ENCODE peak calls at places on chromosomes 1 and 21, in ten cellular contexts. One of them, this sample, is unnamed.

GRCh38 chr1:204509186-204509635 is 7.0 kb upstream of the MDM4 start:
- DNase-seq in stimulated activated CD4-positive, alpha-beta T cell treated with anti-CD3 and anti-CD28 coated beads, TNF-alpha, amount 100 ng/mL, for 24 hours: no peak
- DNase-seq in amygdala: no peak
- DNase-seq in activated CD4-positive, alpha-beta T cell treated with anti-CD3 and anti-CD28 coated beads, Interleukin-2, amount 50 U/mL, for 1 hour: no peak
- DNase-seq in NCI-H2081: no peak
- DNase-seq in tibial artery: no peak
- DNase-seq in GM23248: no peak
- DNase-seq in iPS DF 19.7: no peak
- DNase-seq in GM03348: no peak
- DNase-seq in astrocyte: no peak
- DNase-seq in this sample: no peak

GRCh38 chr1:147545133-147545532 is 3.8 kb downstream of the BCL9 start:
- DNase-seq in amygdala: no peak
- DNase-seq in activated CD4-positive, alpha-beta T cell treated with anti-CD3 and anti-CD28 coated beads, Interleukin-2, amount 50 U/mL, for 1 hour: peak; percentile 77
- DNase-seq in stimulated activated CD4-positive, alpha-beta T cell treated with anti-CD3 and anti-CD28 coated beads, TNF-alpha, amount 100 ng/mL, for 24 hours: peak; percentile 83
- DNase-seq in GM03348: peak; percentile 8
- DNase-seq in tibial artery: no peak
- DNase-seq in astrocyte: peak; percentile 97
- DNase-seq in iPS DF 19.7: peak; percentile 70
- DNase-seq in GM23248: peak; percentile 83
- DNase-seq in NCI-H2081: no peak
- DNase-seq in this sample: peak; percentile 87

GRCh38 chr1:155834296-155834926 is 22.6 kb downstream of the GON4L start:
- DNase-seq in amygdala: no peak
- DNase-seq in GM03348: peak; percentile 44
- DNase-seq in astrocyte: peak; percentile 73
- DNase-seq in NCI-H2081: no peak
- DNase-seq in tibial artery: no peak
- DNase-seq in stimulated activated CD4-positive, alpha-beta T cell treated with anti-CD3 and anti-CD28 coated beads, TNF-alpha, amount 100 ng/mL, for 24 hours: no peak
- DNase-seq in iPS DF 19.7: peak; percentile 56
- DNase-seq in GM23248: peak; percentile 58
- DNase-seq in activated CD4-positive, alpha-beta T cell treated with anti-CD3 and anti-CD28 coated beads, Interleukin-2, amount 50 U/mL, for 1 hour: no peak
- DNase-seq in this sample: no peak

GRCh38 chr1:89260575-89261275 is 11.9 kb downstream of the GBP5 start:
- DNase-seq in NCI-H2081: no peak
- DNase-seq in amygdala: peak; percentile 16
- DNase-seq in tibial artery: no peak
- DNase-seq in GM23248: peak; percentile 69
- DNase-seq in GM03348: peak; percentile 55
- DNase-seq in iPS DF 19.7: no peak
- DNase-seq in activated CD4-positive, alpha-beta T cell treated with anti-CD3 and anti-CD28 coated beads, Interleukin-2, amount 50 U/mL, for 1 hour: no peak
- DNase-seq in astrocyte: peak; percentile 23
- DNase-seq in stimulated activated CD4-positive, alpha-beta T cell treated with anti-CD3 and anti-CD28 coated beads, TNF-alpha, amount 100 ng/mL, for 24 hours: no peak
- DNase-seq in this sample: no peak

GRCh38 chr1:223313415-223313754 is 50.6 kb downstream of the SUSD4 start:
- DNase-seq in NCI-H2081: no peak
- DNase-seq in tibial artery: no peak
- DNase-seq in astrocyte: no peak
- DNase-seq in GM23248: no peak
- DNase-seq in activated CD4-positive, alpha-beta T cell treated with anti-CD3 and anti-CD28 coated beads, Interleukin-2, amount 50 U/mL, for 1 hour: no peak
- DNase-seq in iPS DF 19.7: no peak
- DNase-seq in GM03348: no peak
- DNase-seq in stimulated activated CD4-positive, alpha-beta T cell treated with anti-CD3 and anti-CD28 coated beads, TNF-alpha, amount 100 ng/mL, for 24 hours: no peak
- DNase-seq in amygdala: no peak
- DNase-seq in this sample: no peak

GRCh38 chr1:245475116-245475515 is 320.3 kb downstream of the KIF26B start:
- DNase-seq in astrocyte: peak; percentile 72
- DNase-seq in activated CD4-positive, alpha-beta T cell treated with anti-CD3 and anti-CD28 coated beads, Interleukin-2, amount 50 U/mL, for 1 hour: no peak
- DNase-seq in stimulated activated CD4-positive, alpha-beta T cell treated with anti-CD3 and anti-CD28 coated beads, TNF-alpha, amount 100 ng/mL, for 24 hours: no peak
- DNase-seq in GM03348: peak; percentile 67
- DNase-seq in GM23248: peak; percentile 92
- DNase-seq in NCI-H2081: no peak
- DNase-seq in tibial artery: no peak
- DNase-seq in iPS DF 19.7: no peak
- DNase-seq in amygdala: no peak
- DNase-seq in this sample: no peak

GRCh38 chr1:226677121-226678020 is 61.7 kb downstream of the ITPKB start:
- DNase-seq in GM23248: peak; percentile 97
- DNase-seq in GM03348: peak; percentile 90
- DNase-seq in activated CD4-positive, alpha-beta T cell treated with anti-CD3 and anti-CD28 coated beads, Interleukin-2, amount 50 U/mL, for 1 hour: peak; percentile 74
- DNase-seq in iPS DF 19.7: no peak
- DNase-seq in NCI-H2081: no peak
- DNase-seq in stimulated activated CD4-positive, alpha-beta T cell treated with anti-CD3 and anti-CD28 coated beads, TNF-alpha, amount 100 ng/mL, for 24 hours: peak; percentile 64
- DNase-seq in tibial artery: peak; percentile 89
- DNase-seq in astrocyte: peak; percentile 79
- DNase-seq in amygdala: peak; percentile 71
- DNase-seq in this sample: peak; percentile 75

GRCh38 chr1:23911924-23912323 is 1.2 kb downstream of the CNR2 start:
- DNase-seq in amygdala: no peak
- DNase-seq in iPS DF 19.7: no peak
- DNase-seq in astrocyte: no peak
- DNase-seq in stimulated activated CD4-positive, alpha-beta T cell treated with anti-CD3 and anti-CD28 coated beads, TNF-alpha, amount 100 ng/mL, for 24 hours: no peak
- DNase-seq in activated CD4-positive, alpha-beta T cell treated with anti-CD3 and anti-CD28 coated beads, Interleukin-2, amount 50 U/mL, for 1 hour: no peak
- DNase-seq in NCI-H2081: no peak
- DNase-seq in tibial artery: no peak
- DNase-seq in GM23248: no peak
- DNase-seq in GM03348: no peak
- DNase-seq in this sample: no peak

GRCh38 chr1:96998466-96998865 is 276.9 kb downstream of the PTBP2 start:
- DNase-seq in astrocyte: no peak
- DNase-seq in GM03348: no peak
- DNase-seq in iPS DF 19.7: no peak
- DNase-seq in tibial artery: no peak
- DNase-seq in stimulated activated CD4-positive, alpha-beta T cell treated with anti-CD3 and anti-CD28 coated beads, TNF-alpha, amount 100 ng/mL, for 24 hours: no peak
- DNase-seq in activated CD4-positive, alpha-beta T cell treated with anti-CD3 and anti-CD28 coated beads, Interleukin-2, amount 50 U/mL, for 1 hour: no peak
- DNase-seq in NCI-H2081: no peak
- DNase-seq in amygdala: no peak
- DNase-seq in GM23248: no peak
- DNase-seq in this sample: no peak

GRCh38 chr1:183191833-183192232 is 5.8 kb downstream of the LAMC2 start:
- DNase-seq in activated CD4-positive, alpha-beta T cell treated with anti-CD3 and anti-CD28 coated beads, Interleukin-2, amount 50 U/mL, for 1 hour: no peak
- DNase-seq in iPS DF 19.7: no peak
- DNase-seq in stimulated activated CD4-positive, alpha-beta T cell treated with anti-CD3 and anti-CD28 coated beads, TNF-alpha, amount 100 ng/mL, for 24 hours: no peak
- DNase-seq in GM23248: peak; percentile 93
- DNase-seq in astrocyte: peak; percentile 91
- DNase-seq in NCI-H2081: no peak
- DNase-seq in tibial artery: no peak
- DNase-seq in GM03348: peak; percentile 68
- DNase-seq in amygdala: no peak
- DNase-seq in this sample: no peak

GRCh38 chr1:178485467-178486098 is 11.2 kb downstream of the CLEC20A start:
- DNase-seq in stimulated activated CD4-positive, alpha-beta T cell treated with anti-CD3 and anti-CD28 coated beads, TNF-alpha, amount 100 ng/mL, for 24 hours: no peak
- DNase-seq in astrocyte: no peak
- DNase-seq in NCI-H2081: no peak
- DNase-seq in iPS DF 19.7: no peak
- DNase-seq in GM03348: no peak
- DNase-seq in activated CD4-positive, alpha-beta T cell treated with anti-CD3 and anti-CD28 coated beads, Interleukin-2, amount 50 U/mL, for 1 hour: no peak
- DNase-seq in amygdala: no peak
- DNase-seq in tibial artery: no peak
- DNase-seq in GM23248: peak; percentile 9
- DNase-seq in this sample: no peak

GRCh38 chr1:169892819-169893644 is 664 bp downstream of the SCYL3 start:
- DNase-seq in stimulated activated CD4-positive, alpha-beta T cell treated with anti-CD3 and anti-CD28 coated beads, TNF-alpha, amount 100 ng/mL, for 24 hours: no peak
- DNase-seq in NCI-H2081: no peak
- DNase-seq in iPS DF 19.7: no peak
- DNase-seq in amygdala: no peak
- DNase-seq in activated CD4-positive, alpha-beta T cell treated with anti-CD3 and anti-CD28 coated beads, Interleukin-2, amount 50 U/mL, for 1 hour: peak; percentile 16
- DNase-seq in tibial artery: peak; percentile 73
- DNase-seq in GM23248: peak; percentile 61
- DNase-seq in GM03348: peak; percentile 66
- DNase-seq in astrocyte: no peak
- DNase-seq in this sample: no peak

GRCh38 chr1:36080801-36081200 is 3.1 kb upstream of the TEKT2 start:
- DNase-seq in amygdala: no peak
- DNase-seq in NCI-H2081: no peak
- DNase-seq in GM03348: no peak
- DNase-seq in activated CD4-positive, alpha-beta T cell treated with anti-CD3 and anti-CD28 coated beads, Interleukin-2, amount 50 U/mL, for 1 hour: no peak
- DNase-seq in tibial artery: no peak
- DNase-seq in GM23248: peak; percentile 34
- DNase-seq in stimulated activated CD4-positive, alpha-beta T cell treated with anti-CD3 and anti-CD28 coated beads, TNF-alpha, amount 100 ng/mL, for 24 hours: no peak
- DNase-seq in astrocyte: no peak
- DNase-seq in iPS DF 19.7: no peak
- DNase-seq in this sample: no peak

GRCh38 chr1:186194107-186194756 is 180.8 kb downstream of the TPR start:
- DNase-seq in stimulated activated CD4-positive, alpha-beta T cell treated with anti-CD3 and anti-CD28 coated beads, TNF-alpha, amount 100 ng/mL, for 24 hours: no peak
- DNase-seq in NCI-H2081: no peak
- DNase-seq in GM23248: no peak
- DNase-seq in GM03348: no peak
- DNase-seq in astrocyte: no peak
- DNase-seq in amygdala: no peak
- DNase-seq in activated CD4-positive, alpha-beta T cell treated with anti-CD3 and anti-CD28 coated beads, Interleukin-2, amount 50 U/mL, for 1 hour: no peak
- DNase-seq in tibial artery: no peak
- DNase-seq in iPS DF 19.7: no peak
- DNase-seq in this sample: no peak

GRCh38 chr21:45889115-45889708 is 92.4 kb upstream of the COL6A1 start:
- DNase-seq in tibial artery: no peak
- DNase-seq in GM23248: no peak
- DNase-seq in amygdala: no peak
- DNase-seq in iPS DF 19.7: no peak
- DNase-seq in astrocyte: no peak
- DNase-seq in activated CD4-positive, alpha-beta T cell treated with anti-CD3 and anti-CD28 coated beads, Interleukin-2, amount 50 U/mL, for 1 hour: no peak
- DNase-seq in stimulated activated CD4-positive, alpha-beta T cell treated with anti-CD3 and anti-CD28 coated beads, TNF-alpha, amount 100 ng/mL, for 24 hours: no peak
- DNase-seq in GM03348: no peak
- DNase-seq in NCI-H2081: no peak
- DNase-seq in this sample: no peak

GRCh38 chr1:2525896-2526823 is at the start of gene PANK4:
- DNase-seq in tibial artery: peak; percentile 94
- DNase-seq in amygdala: peak; percentile 93
- DNase-seq in NCI-H2081: peak; percentile 87
- DNase-seq in astrocyte: peak; percentile 85
- DNase-seq in iPS DF 19.7: no peak
- DNase-seq in GM03348: peak; percentile 97
- DNase-seq in activated CD4-positive, alpha-beta T cell treated with anti-CD3 and anti-CD28 coated beads, Interleukin-2, amount 50 U/mL, for 1 hour: peak; percentile 86
- DNase-seq in stimulated activated CD4-positive, alpha-beta T cell treated with anti-CD3 and anti-CD28 coated beads, TNF-alpha, amount 100 ng/mL, for 24 hours: peak; percentile 84
- DNase-seq in GM23248: peak; percentile 99
- DNase-seq in this sample: peak; percentile 93

GRCh38 chr1:37478451-37478871 is 4.1 kb downstream of the ZC3H12A start:
- DNase-seq in GM03348: peak; percentile 62
- DNase-seq in astrocyte: peak; percentile 76
- DNase-seq in tibial artery: no peak
- DNase-seq in stimulated activated CD4-positive, alpha-beta T cell treated with anti-CD3 and anti-CD28 coated beads, TNF-alpha, amount 100 ng/mL, for 24 hours: peak; percentile 52
- DNase-seq in GM23248: peak; percentile 93
- DNase-seq in iPS DF 19.7: no peak
- DNase-seq in NCI-H2081: no peak
- DNase-seq in activated CD4-positive, alpha-beta T cell treated with anti-CD3 and anti-CD28 coated beads, Interleukin-2, amount 50 U/mL, for 1 hour: peak; percentile 44
- DNase-seq in amygdala: no peak
- DNase-seq in this sample: no peak

GRCh38 chr21:43266534-43266933 is 97.7 kb downstream of the CRYAA start:
- DNase-seq in activated CD4-positive, alpha-beta T cell treated with anti-CD3 and anti-CD28 coated beads, Interleukin-2, amount 50 U/mL, for 1 hour: no peak
- DNase-seq in amygdala: no peak
- DNase-seq in iPS DF 19.7: no peak
- DNase-seq in GM23248: peak; percentile 57
- DNase-seq in astrocyte: no peak
- DNase-seq in GM03348: no peak
- DNase-seq in stimulated activated CD4-positive, alpha-beta T cell treated with anti-CD3 and anti-CD28 coated beads, TNF-alpha, amount 100 ng/mL, for 24 hours: no peak
- DNase-seq in tibial artery: no peak
- DNase-seq in NCI-H2081: no peak
- DNase-seq in this sample: no peak

GRCh38 chr1:246588322-246588721 is 22.1 kb downstream of the CNST start:
- DNase-seq in stimulated activated CD4-positive, alpha-beta T cell treated with anti-CD3 and anti-CD28 coated beads, TNF-alpha, amount 100 ng/mL, for 24 hours: no peak
- DNase-seq in activated CD4-positive, alpha-beta T cell treated with anti-CD3 and anti-CD28 coated beads, Interleukin-2, amount 50 U/mL, for 1 hour: no peak
- DNase-seq in GM03348: peak; percentile 38
- DNase-seq in NCI-H2081: no peak
- DNase-seq in tibial artery: no peak
- DNase-seq in amygdala: no peak
- DNase-seq in astrocyte: peak; percentile 61
- DNase-seq in iPS DF 19.7: no peak
- DNase-seq in GM23248: peak; percentile 89
- DNase-seq in this sample: no peak

GRCh38 chr1:55519937-55520683 is 304.9 kb upstream of the USP24 start:
- DNase-seq in amygdala: no peak
- DNase-seq in stimulated activated CD4-positive, alpha-beta T cell treated with anti-CD3 and anti-CD28 coated beads, TNF-alpha, amount 100 ng/mL, for 24 hours: no peak
- DNase-seq in tibial artery: no peak
- DNase-seq in iPS DF 19.7: no peak
- DNase-seq in NCI-H2081: no peak
- DNase-seq in activated CD4-positive, alpha-beta T cell treated with anti-CD3 and anti-CD28 coated beads, Interleukin-2, amount 50 U/mL, for 1 hour: no peak
- DNase-seq in GM23248: peak; percentile 21
- DNase-seq in astrocyte: no peak
- DNase-seq in GM03348: peak; percentile 22
- DNase-seq in this sample: no peak